ENCODE peak calls at places on chromosomes 3 and 15, in ten cellular contexts. One of them, this sample, is unnamed.
A peak's percentile ranks its signal among the peaks of the same experiment; 100 is the strongest.

GRCh38 chr15:70892912-70893560 is 410 bp downstream of the LRRC49 start:
- DNase-seq in heart right ventricle: no peak
- DNase-seq in esophagus muscularis mucosa: no peak
- DNase-seq in tibial nerve: no peak
- DNase-seq in brain microvascular endothelial cell: peak; percentile 66
- DNase-seq in colonic mucosa: no peak
- DNase-seq in spleen: peak; percentile 58
- DNase-seq in IMR-90: peak; percentile 79
- DNase-seq in coronary artery: no peak
- DNase-seq in MM.1S: peak; percentile 33
- DNase-seq in this sample: no peak

GRCh38 chr3:120864541-120864940 is 43.5 kb upstream of the STXBP5L start:
- DNase-seq in heart right ventricle: no peak
- DNase-seq in brain microvascular endothelial cell: no peak
- DNase-seq in coronary artery: no peak
- DNase-seq in colonic mucosa: no peak
- DNase-seq in IMR-90: no peak
- DNase-seq in spleen: no peak
- DNase-seq in esophagus muscularis mucosa: no peak
- DNase-seq in MM.1S: no peak
- DNase-seq in tibial nerve: no peak
- DNase-seq in this sample: no peak

GRCh38 chr3:166351461-166351860 is 514.2 kb upstream of the BCHE start:
- DNase-seq in esophagus muscularis mucosa: no peak
- DNase-seq in colonic mucosa: no peak
- DNase-seq in brain microvascular endothelial cell: no peak
- DNase-seq in tibial nerve: no peak
- DNase-seq in IMR-90: no peak
- DNase-seq in heart right ventricle: no peak
- DNase-seq in coronary artery: no peak
- DNase-seq in MM.1S: no peak
- DNase-seq in spleen: no peak
- DNase-seq in this sample: no peak

GRCh38 chr15:51917493-51917892 is 54.1 kb downstream of the LEO1 start:
- DNase-seq in colonic mucosa: no peak
- DNase-seq in tibial nerve: no peak
- DNase-seq in esophagus muscularis mucosa: no peak
- DNase-seq in MM.1S: no peak
- DNase-seq in IMR-90: peak; percentile 30
- DNase-seq in brain microvascular endothelial cell: no peak
- DNase-seq in coronary artery: no peak
- DNase-seq in spleen: no peak
- DNase-seq in heart right ventricle: no peak
- DNase-seq in this sample: no peak

GRCh38 chr3:191198886-191199285 is at the start of gene OSTN:
- DNase-seq in MM.1S: no peak
- DNase-seq in colonic mucosa: no peak
- DNase-seq in brain microvascular endothelial cell: no peak
- DNase-seq in tibial nerve: no peak
- DNase-seq in heart right ventricle: no peak
- DNase-seq in esophagus muscularis mucosa: no peak
- DNase-seq in IMR-90: no peak
- DNase-seq in coronary artery: no peak
- DNase-seq in spleen: no peak
- DNase-seq in this sample: no peak

GRCh38 chr3:155070932-155071387 is 9.2 kb upstream of the MME start:
- DNase-seq in MM.1S: no peak
- DNase-seq in IMR-90: peak; percentile 99
- DNase-seq in coronary artery: no peak
- DNase-seq in esophagus muscularis mucosa: no peak
- DNase-seq in heart right ventricle: no peak
- DNase-seq in spleen: no peak
- DNase-seq in colonic mucosa: no peak
- DNase-seq in tibial nerve: no peak
- DNase-seq in brain microvascular endothelial cell: peak; percentile 96
- DNase-seq in this sample: no peak

GRCh38 chr3:52453496-52454234 is at the start of gene TNNC1:
- DNase-seq in coronary artery: no peak
- DNase-seq in esophagus muscularis mucosa: no peak
- DNase-seq in brain microvascular endothelial cell: no peak
- DNase-seq in heart right ventricle: peak; percentile 72
- DNase-seq in IMR-90: no peak
- DNase-seq in MM.1S: no peak
- DNase-seq in tibial nerve: no peak
- DNase-seq in colonic mucosa: no peak
- DNase-seq in spleen: peak; percentile 67
- DNase-seq in this sample: no peak

GRCh38 chr3:94525039-94525438 is 462.2 kb downstream of the NSUN3 start:
- DNase-seq in heart right ventricle: no peak
- DNase-seq in tibial nerve: no peak
- DNase-seq in brain microvascular endothelial cell: peak; percentile 18
- DNase-seq in colonic mucosa: no peak
- DNase-seq in coronary artery: no peak
- DNase-seq in esophagus muscularis mucosa: no peak
- DNase-seq in MM.1S: no peak
- DNase-seq in IMR-90: peak; percentile 13
- DNase-seq in spleen: no peak
- DNase-seq in this sample: peak; percentile 3

GRCh38 chr3:153289334-153289808 is 127.3 kb downstream of the RAP2B start:
- DNase-seq in esophagus muscularis mucosa: no peak
- DNase-seq in IMR-90: peak; percentile 63
- DNase-seq in spleen: no peak
- DNase-seq in tibial nerve: no peak
- DNase-seq in coronary artery: no peak
- DNase-seq in heart right ventricle: no peak
- DNase-seq in brain microvascular endothelial cell: peak; percentile 51
- DNase-seq in colonic mucosa: no peak
- DNase-seq in MM.1S: peak; percentile 41
- DNase-seq in this sample: no peak

GRCh38 chr3:16179771-16180736 is 5.6 kb downstream of the GALNT15 start:
- DNase-seq in tibial nerve: no peak
- DNase-seq in esophagus muscularis mucosa: no peak
- DNase-seq in MM.1S: no peak
- DNase-seq in colonic mucosa: no peak
- DNase-seq in spleen: no peak
- DNase-seq in coronary artery: peak; percentile 65
- DNase-seq in heart right ventricle: no peak
- DNase-seq in IMR-90: peak; percentile 82
- DNase-seq in brain microvascular endothelial cell: peak; percentile 47
- DNase-seq in this sample: no peak
- H3K27ac ChIP-seq in tibial nerve: peak overlapping the region; percentile 92
- H3K27ac ChIP-seq in esophagus muscularis mucosa: peak overlapping the region; percentile 41
- H3K27ac ChIP-seq in MM.1S: no peak overlapping the region
- H3K27ac ChIP-seq in colonic mucosa: no peak overlapping the region
- H3K27ac ChIP-seq in spleen: no peak overlapping the region
- H3K27ac ChIP-seq in coronary artery: no peak overlapping the region
- H3K27ac ChIP-seq in heart right ventricle: no peak overlapping the region
- H3K27ac ChIP-seq in IMR-90: peak overlapping the region; percentile 79
- H3K27ac ChIP-seq in brain microvascular endothelial cell: no peak overlapping the region
- H3K27ac ChIP-seq in this sample: peak overlapping the region; percentile 31

GRCh38 chr3:15750879-15751278 is 46.9 kb downstream of the ANKRD28 start:
- DNase-seq in brain microvascular endothelial cell: no peak
- DNase-seq in colonic mucosa: no peak
- DNase-seq in esophagus muscularis mucosa: no peak
- DNase-seq in IMR-90: no peak
- DNase-seq in tibial nerve: no peak
- DNase-seq in coronary artery: no peak
- DNase-seq in MM.1S: no peak
- DNase-seq in spleen: no peak
- DNase-seq in heart right ventricle: no peak
- DNase-seq in this sample: no peak

GRCh38 chr3:15755181-15755580 is 42.6 kb downstream of the ANKRD28 start:
- DNase-seq in MM.1S: no peak
- DNase-seq in IMR-90: peak; percentile 33
- DNase-seq in colonic mucosa: no peak
- DNase-seq in heart right ventricle: no peak
- DNase-seq in brain microvascular endothelial cell: no peak
- DNase-seq in coronary artery: no peak
- DNase-seq in spleen: no peak
- DNase-seq in tibial nerve: no peak
- DNase-seq in esophagus muscularis mucosa: no peak
- DNase-seq in this sample: no peak

GRCh38 chr3:15755780-15756179 is 42.0 kb downstream of the ANKRD28 start:
- DNase-seq in colonic mucosa: no peak
- DNase-seq in brain microvascular endothelial cell: no peak
- DNase-seq in MM.1S: no peak
- DNase-seq in IMR-90: no peak
- DNase-seq in heart right ventricle: no peak
- DNase-seq in coronary artery: no peak
- DNase-seq in tibial nerve: no peak
- DNase-seq in esophagus muscularis mucosa: no peak
- DNase-seq in spleen: no peak
- DNase-seq in this sample: no peak

GRCh38 chr3:15754047-15754446 is 43.7 kb downstream of the ANKRD28 start:
- DNase-seq in spleen: no peak
- DNase-seq in esophagus muscularis mucosa: no peak
- DNase-seq in IMR-90: peak; percentile 44
- DNase-seq in colonic mucosa: no peak
- DNase-seq in heart right ventricle: no peak
- DNase-seq in tibial nerve: no peak
- DNase-seq in coronary artery: no peak
- DNase-seq in MM.1S: no peak
- DNase-seq in brain microvascular endothelial cell: peak; percentile 59
- DNase-seq in this sample: no peak

DNA sequence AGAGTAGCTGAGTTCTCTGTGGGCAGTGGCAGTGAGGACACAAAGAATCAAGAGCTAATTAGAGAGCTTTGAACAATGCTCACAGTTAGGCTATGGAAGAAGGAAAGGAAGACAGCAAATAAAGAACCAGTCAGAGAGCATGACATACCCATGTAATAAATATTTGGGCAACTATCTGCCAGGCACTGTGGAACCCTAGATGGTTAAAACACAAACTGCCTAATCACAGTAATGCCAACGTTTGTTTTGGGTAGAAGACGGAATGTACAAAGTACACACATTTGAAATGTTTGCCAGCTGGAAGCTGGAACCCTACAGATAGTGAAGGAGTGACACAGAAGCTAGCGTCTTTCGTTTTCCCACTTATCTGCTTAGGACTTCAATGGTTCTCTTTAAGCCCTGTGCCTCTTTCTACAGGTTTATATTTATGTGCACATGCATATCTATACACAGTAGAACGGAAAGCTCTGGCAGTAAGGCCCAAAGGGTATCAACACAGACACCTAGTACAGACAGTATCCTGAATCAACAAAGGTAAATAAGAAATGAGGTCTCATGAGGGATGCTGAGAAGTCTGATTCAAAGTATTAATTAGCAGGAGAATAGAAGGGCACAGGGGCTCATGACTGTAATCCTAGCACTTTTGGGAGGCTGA is 44.6 kb downstream of the ANKRD28 start:
- DNase-seq in MM.1S: no peak
- DNase-seq in heart right ventricle: no peak
- DNase-seq in coronary artery: no peak
- DNase-seq in brain microvascular endothelial cell: no peak
- DNase-seq in esophagus muscularis mucosa: no peak
- DNase-seq in colonic mucosa: no peak
- DNase-seq in tibial nerve: no peak
- DNase-seq in IMR-90: no peak
- DNase-seq in spleen: no peak
- DNase-seq in this sample: no peak
- H3K27ac ChIP-seq in MM.1S: no peak overlapping the region
- H3K27ac ChIP-seq in heart right ventricle: no peak overlapping the region
- H3K27ac ChIP-seq in coronary artery: no peak overlapping the region
- H3K27ac ChIP-seq in brain microvascular endothelial cell: peak overlapping the region; percentile 61
- H3K27ac ChIP-seq in esophagus muscularis mucosa: no peak overlapping the region
- H3K27ac ChIP-seq in colonic mucosa: no peak overlapping the region
- H3K27ac ChIP-seq in tibial nerve: peak overlapping the region; percentile 51
- H3K27ac ChIP-seq in IMR-90: no peak overlapping the region
- H3K27ac ChIP-seq in spleen: no peak overlapping the region
- H3K27ac ChIP-seq in this sample: peak overlapping the region; percentile 88

GRCh38 chr3:123571264-123571972 is 13.4 kb downstream of the HACD2 start:
- DNase-seq in esophagus muscularis mucosa: no peak
- DNase-seq in tibial nerve: no peak
- DNase-seq in MM.1S: no peak
- DNase-seq in coronary artery: no peak
- DNase-seq in colonic mucosa: no peak
- DNase-seq in brain microvascular endothelial cell: no peak
- DNase-seq in IMR-90: no peak
- DNase-seq in spleen: no peak
- DNase-seq in heart right ventricle: no peak
- DNase-seq in this sample: peak; percentile 4
- H3K27ac ChIP-seq in esophagus muscularis mucosa: no peak overlapping the region
- H3K27ac ChIP-seq in tibial nerve: no peak overlapping the region
- H3K27ac ChIP-seq in MM.1S: no peak overlapping the region
- H3K27ac ChIP-seq in coronary artery: no peak overlapping the region
- H3K27ac ChIP-seq in colonic mucosa: no peak overlapping the region
- H3K27ac ChIP-seq in brain microvascular endothelial cell: no peak overlapping the region
- H3K27ac ChIP-seq in IMR-90: no peak overlapping the region
- H3K27ac ChIP-seq in spleen: no peak overlapping the region
- H3K27ac ChIP-seq in heart right ventricle: no peak overlapping the region
- H3K27ac ChIP-seq in this sample: no peak overlapping the region

GRCh38 chr3:160052385-160053047 is 63.9 kb downstream of the IL12A start:
- DNase-seq in tibial nerve: no peak
- DNase-seq in MM.1S: no peak
- DNase-seq in heart right ventricle: no peak
- DNase-seq in spleen: no peak
- DNase-seq in IMR-90: peak; percentile 38
- DNase-seq in coronary artery: no peak
- DNase-seq in esophagus muscularis mucosa: no peak
- DNase-seq in colonic mucosa: no peak
- DNase-seq in brain microvascular endothelial cell: no peak
- DNase-seq in this sample: no peak
- H3K27ac ChIP-seq in tibial nerve: no peak overlapping the region
- H3K27ac ChIP-seq in MM.1S: no peak overlapping the region
- H3K27ac ChIP-seq in heart right ventricle: peak overlapping the region; percentile 16
- H3K27ac ChIP-seq in spleen: no peak overlapping the region
- H3K27ac ChIP-seq in IMR-90: no peak overlapping the region
- H3K27ac ChIP-seq in coronary artery: no peak overlapping the region
- H3K27ac ChIP-seq in esophagus muscularis mucosa: no peak overlapping the region
- H3K27ac ChIP-seq in colonic mucosa: no peak overlapping the region
- H3K27ac ChIP-seq in brain microvascular endothelial cell: no peak overlapping the region
- H3K27ac ChIP-seq in this sample: no peak overlapping the region

This sample was measured in substantia nigra.